ENCODE peak calls at places on chromosomes 16 and 17, in ten cellular contexts. X is cardiac muscle cell; E is heart right ventricle; V is tibial nerve; S is fibroblast of mammary gland; P is kidney epithelial cell; R is IMR-90; N is BJ; J is effector memory CD4-positive, alpha-beta T cell; I is left lung. H is an unnamed sample.

GRCh38 chr16:67709050-67709449 is 10.1 kb downstream of the GFOD2 start:
- DNase-seq in X (no peak), E (no peak), V (no peak), S (no peak), P (no peak), R (no peak), N (no peak), J (no peak), I (no peak), H (no peak)

GRCh38 chr16:29025218-29025617 is 40.4 kb downstream of the LAT start:
- DNase-seq in X (no peak), E (no peak), V (no peak), S (no peak), P (no peak), R (no peak), N (no peak), J (no peak), I (no peak), H (no peak)

GRCh38 chr16:2040031-2040430 is 7.6 kb downstream of the NTHL1 start:
- DNase-seq in X (no peak), E (peak), V (no peak), S (no peak), P (no peak), R (no peak), N (no peak), J (no peak), I (no peak), H (no peak)

GRCh38 chr17:2776589-2777241 is 19.5 kb upstream of the RAP1GAP2 start:
- DNase-seq in X (peak), E (no peak), V (no peak), S (no peak), P (no peak), R (no peak), N (no peak), J (no peak), I (no peak), H (no peak)

GRCh38 chr16:86882586-86883280 is 304.4 kb downstream of the FOXL1 start:
- DNase-seq in X (peak), E (peak), V (no peak), S (peak), P (peak), R (peak), N (no peak), J (no peak), I (no peak), H (peak)

GRCh38 chr16:11800385-11800718 is 3.3 kb upstream of the ZC3H7A start:
- DNase-seq in X (no peak), E (no peak), V (no peak), S (no peak), P (no peak), R (no peak), N (no peak), J (no peak), I (no peak), H (no peak)

GRCh38 chr16:1093284-1094123 is 2.5 kb downstream of the C1QTNF8 start:
- DNase-seq in X (no peak), E (no peak), V (no peak), S (no peak), P (no peak), R (no peak), N (no peak), J (no peak), I (no peak), H (no peak)

GRCh38 chr17:42076797-42077559 is 21.3 kb downstream of the ZNF385C start:
- DNase-seq in X (no peak), E (no peak), V (no peak), S (no peak), P (no peak), R (no peak), N (no peak), J (no peak), I (no peak), H (no peak)

GRCh38 chr16:23858496-23859062 is 22.8 kb downstream of the PRKCB start:
- DNase-seq in X (no peak), E (no peak), V (peak), S (no peak), P (no peak), R (no peak), N (no peak), J (no peak), I (no peak), H (no peak)

GRCh38 chr17:56150631-56151030 is 2.6 kb upstream of the ANKFN1 start:
- DNase-seq in X (no peak), E (no peak), V (no peak), S (no peak), P (no peak), R (no peak), N (no peak), J (no peak), I (no peak), H (no peak)

GRCh38 chr17:82687375-82687861 is 11.1 kb downstream of the RAB40B start:
- DNase-seq in X (no peak), E (no peak), V (no peak), S (no peak), P (peak), R (peak), N (no peak), J (no peak), I (no peak), H (no peak)

GRCh38 chr17:29663155-29663554 is 40.4 kb upstream of the CORO6 start:
- DNase-seq in X (peak), E (no peak), V (no peak), S (no peak), P (no peak), R (peak), N (no peak), J (no peak), I (no peak), H (no peak)

GRCh38 chr17:73156166-73156840 is 8.5 kb upstream of the SSTR2 start:
- DNase-seq in X (peak), E (peak), V (peak), S (peak), P (no peak), R (peak), N (no peak), J (peak), I (peak), H (no peak)

GRCh38 chr17:20291853-20292252 is 175.5 kb downstream of the LGALS9B start:
- DNase-seq in X (no peak), E (no peak), V (no peak), S (no peak), P (no peak), R (peak), N (no peak), J (no peak), I (no peak), H (no peak)

GRCh38 chr17:77287432-77288068 is 146.8 kb downstream of the SEC14L1 start:
- DNase-seq in X (peak), E (peak), V (no peak), S (peak), P (peak), R (peak), N (peak), J (no peak), I (no peak), H (peak)
- H3K4me3 ChIP-seq in X (no peak), E (no peak), V (no peak), S (no peak), P (peak), R (no peak), N (no peak), J (no peak), I (no peak), H (peak)

GRCh38 chr17:14308636-14308964 is 7.7 kb downstream of the HS3ST3B1 start:
- DNase-seq in X (no peak), E (no peak), V (no peak), S (peak), P (no peak), R (no peak), N (no peak), J (no peak), I (no peak), H (no peak)
- H3K4me3 ChIP-seq in X (peak), E (peak), V (no peak), S (peak), P (peak), R (peak), N (peak), J (peak), I (peak), H (peak)

GRCh38 chr17:17051791-17052461 is 9.7 kb downstream of the MPRIP start:
- DNase-seq in X (no peak), E (no peak), V (no peak), S (peak), P (no peak), R (peak), N (no peak), J (no peak), I (no peak), H (no peak)

GRCh38 chr17:17052462-17053221 is 10.4 kb downstream of the MPRIP start:
- DNase-seq in X (no peak), E (no peak), V (no peak), S (no peak), P (no peak), R (no peak), N (no peak), J (no peak), I (no peak), H (no peak)

GRCh38 chr17:17050346-17051345 is 8.4 kb downstream of the MPRIP start:
- DNase-seq in X (no peak), E (no peak), V (no peak), S (no peak), P (no peak), R (no peak), N (no peak), J (no peak), I (no peak), H (no peak)

GRCh38 chr17:17053446-17054379 is 11.5 kb downstream of the MPRIP start:
- DNase-seq in X (no peak), E (no peak), V (no peak), S (no peak), P (no peak), R (no peak), N (no peak), J (no peak), I (no peak), H (no peak)

GRCh38 chr17:17051380-17051779 is 9.1 kb downstream of the MPRIP start:
- DNase-seq in X (no peak), E (no peak), V (no peak), S (no peak), P (no peak), R (no peak), N (no peak), J (no peak), I (no peak), H (no peak)
- H3K4me3 ChIP-seq in X (no peak), E (no peak), V (no peak), S (no peak), P (no peak), R (no peak), N (no peak), J (no peak), I (no peak), H (no peak)

GRCh38 chr16:83890359-83890758 is 8.6 kb upstream of the MLYCD start:
- DNase-seq in X (no peak), E (no peak), V (no peak), S (no peak), P (no peak), R (no peak), N (no peak), J (no peak), I (no peak), H (no peak)

GRCh38 chr16:83888672-83889044 is 10.3 kb upstream of the MLYCD start:
- DNase-seq in X (peak), E (no peak), V (no peak), S (no peak), P (no peak), R (no peak), N (no peak), J (no peak), I (no peak), H (no peak)

GRCh38 chr16:83886199-83886971 is 12.5 kb upstream of the MLYCD start:
- DNase-seq in X (no peak), E (no peak), V (no peak), S (no peak), P (no peak), R (no peak), N (no peak), J (no peak), I (no peak), H (no peak)

GRCh38 chr16:83887088-83887487 is 11.8 kb upstream of the MLYCD start:
- DNase-seq in X (no peak), E (no peak), V (no peak), S (peak), P (no peak), R (no peak), N (no peak), J (no peak), I (no peak), H (no peak)

DNA sequence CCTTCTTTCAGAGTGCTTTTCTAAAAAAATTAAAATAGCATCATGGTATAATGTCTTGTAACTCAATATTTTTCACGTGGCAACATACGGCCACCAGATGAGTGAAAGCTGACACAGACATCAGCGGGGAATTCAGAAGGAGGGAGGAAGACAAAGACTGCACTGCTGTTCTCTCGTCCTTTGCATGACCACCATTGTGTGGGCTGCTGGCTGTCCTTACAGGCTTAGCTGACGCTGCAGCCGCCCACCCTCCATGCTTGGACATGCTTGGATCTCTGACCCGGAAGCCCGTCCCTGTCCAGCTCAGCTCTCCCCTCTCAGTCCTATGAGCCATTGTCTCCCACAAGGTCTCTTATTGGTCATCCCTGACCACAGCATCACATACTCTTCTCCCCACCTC is 11.4 kb upstream of the MLYCD start:
- DNase-seq in X (no peak), E (no peak), V (no peak), S (peak), P (no peak), R (no peak), N (no peak), J (no peak), I (no peak), H (no peak)
- H3K4me3 ChIP-seq in X (no peak), E (no peak), V (no peak), S (no peak), P (no peak), R (no peak), N (no peak), J (no peak), I (no peak), H (no peak)